ENCODE peak calls at places on chromosomes 16 and 17, in four cellular contexts. W is DND-41, N is tibial nerve, C is IMR-90. M is an unnamed sample.

GRCh38 chr17:9195961-9196668 is 174.8 kb downstream of the NTN1 start:
- DNase-seq in W (no peak), N (no peak), C (no peak), M (no peak)

GRCh38 chr16:87312008-87312407 is 5.2 kb downstream of the C16orf95 start:
- DNase-seq in W (no peak), N (no peak), C (no peak), M (no peak)

GRCh38 chr17:6508519-6509294 is 47.6 kb downstream of the PITPNM3 start:
- DNase-seq in W (no peak), N (no peak), C (no peak), M (no peak)

GRCh38 chr17:17151962-17152361 is 54.2 kb downstream of the PLD6 start:
- DNase-seq in W (no peak), N (peak; percentile 71), C (peak; percentile 96), M (peak; percentile 37)

GRCh38 chr16:81315271-81316175 is 761 bp downstream of the GAN start:
- DNase-seq in W (peak; percentile 32), N (peak; percentile 14), C (peak; percentile 51), M (peak; percentile 45)

GRCh38 chr17:80259642-80260535 is 763 bp upstream of the RNF213 start:
- DNase-seq in W (peak; percentile 73), N (peak; percentile 21), C (peak; percentile 65), M (no peak)

GRCh38 chr17:19248923-19249574 is 11.9 kb downstream of the EPN2 start:
- DNase-seq in W (no peak), N (no peak), C (peak; percentile 94), M (no peak)

GRCh38 chr17:8332688-8333087 is 7.0 kb upstream of the ODF4 start:
- DNase-seq in W (no peak), N (no peak), C (no peak), M (no peak)

GRCh38 chr17:33686171-33686570 is 393.1 kb upstream of the ASIC2 start:
- DNase-seq in W (peak; percentile 35), N (no peak), C (no peak), M (no peak)

GRCh38 chr16:6725634-6726331 is 606.9 kb upstream of the RBFOX1 start:
- DNase-seq in W (no peak), N (peak; percentile 8), C (no peak), M (no peak)

GRCh38 chr17:80010283-80010858 is 25.3 kb downstream of the TBC1D16 start:
- DNase-seq in W (no peak), N (no peak), C (no peak), M (no peak)

GRCh38 chr16:56547120-56547948 is 17.5 kb upstream of the MT4 start:
- DNase-seq in W (no peak), N (no peak), C (peak; percentile 85), M (peak; percentile 74)

GRCh38 chr17:48026503-48027321 is 10.9 kb downstream of the COPZ2 start:
- DNase-seq in W (peak; percentile 78), N (peak; percentile 83), C (peak; percentile 88), M (peak; percentile 87)

GRCh38 chr16:29014561-29015029 is 29.7 kb downstream of the LAT start:
- DNase-seq in W (no peak), N (no peak), C (no peak), M (no peak)

GRCh38 chr17:64969046-64969501 is 49.8 kb upstream of the LRRC37A3 start:
- DNase-seq in W (no peak), N (no peak), C (no peak), M (no peak)

DNA sequence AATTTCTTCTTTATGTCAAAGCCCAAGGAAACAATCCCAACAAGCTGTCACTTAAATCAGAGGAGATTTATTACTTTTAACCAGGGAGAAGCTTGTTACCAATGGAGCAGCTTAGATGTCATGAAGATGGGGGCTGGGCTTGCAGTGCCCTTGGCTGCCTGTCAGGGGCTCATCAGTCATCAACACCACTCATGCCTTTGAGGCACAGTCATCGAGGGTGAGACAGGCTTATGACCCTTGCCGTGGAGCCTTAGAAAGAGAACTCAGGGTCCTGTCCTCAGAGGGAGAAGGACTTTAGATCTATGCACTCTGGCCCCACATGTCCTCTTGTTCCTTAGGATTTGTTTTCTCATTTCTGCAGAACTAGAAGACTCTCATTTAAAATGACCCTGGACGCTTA is 318.3 kb downstream of the CBLN1 start:
- DNase-seq in W (no peak), N (no peak), C (peak; percentile 53), M (no peak)
- H3K27ac ChIP-seq in W (no peak overlapping the region), N (no peak overlapping the region), C (peak overlapping the region; percentile 89), M (peak overlapping the region; percentile 4)

GRCh38 chr17:14300628-14301278 is at the start of gene HS3ST3B1:
- DNase-seq in W (peak; percentile 99), N (peak; percentile 95), C (peak; percentile 100), M (peak; percentile 97)
- TF ChIP-seq CTCF in W (peak; percentile 29), N (no peak), C (no peak), M (no peak)

GRCh38 chr17:57930239-57930638 is 25.0 kb downstream of the CUEDC1 start:
- DNase-seq in W (no peak), N (no peak), C (no peak), M (no peak)

GRCh38 chr17:57928898-57929297 is 26.3 kb downstream of the CUEDC1 start:
- DNase-seq in W (no peak), N (no peak), C (no peak), M (no peak)

GRCh38 chr17:57929392-57929791 is 25.8 kb downstream of the CUEDC1 start:
- DNase-seq in W (no peak), N (no peak), C (no peak), M (no peak)

GRCh38 chr17:57927048-57927723 is 28.0 kb downstream of the CUEDC1 start:
- DNase-seq in W (no peak), N (no peak), C (peak; percentile 82), M (no peak)

DNA sequence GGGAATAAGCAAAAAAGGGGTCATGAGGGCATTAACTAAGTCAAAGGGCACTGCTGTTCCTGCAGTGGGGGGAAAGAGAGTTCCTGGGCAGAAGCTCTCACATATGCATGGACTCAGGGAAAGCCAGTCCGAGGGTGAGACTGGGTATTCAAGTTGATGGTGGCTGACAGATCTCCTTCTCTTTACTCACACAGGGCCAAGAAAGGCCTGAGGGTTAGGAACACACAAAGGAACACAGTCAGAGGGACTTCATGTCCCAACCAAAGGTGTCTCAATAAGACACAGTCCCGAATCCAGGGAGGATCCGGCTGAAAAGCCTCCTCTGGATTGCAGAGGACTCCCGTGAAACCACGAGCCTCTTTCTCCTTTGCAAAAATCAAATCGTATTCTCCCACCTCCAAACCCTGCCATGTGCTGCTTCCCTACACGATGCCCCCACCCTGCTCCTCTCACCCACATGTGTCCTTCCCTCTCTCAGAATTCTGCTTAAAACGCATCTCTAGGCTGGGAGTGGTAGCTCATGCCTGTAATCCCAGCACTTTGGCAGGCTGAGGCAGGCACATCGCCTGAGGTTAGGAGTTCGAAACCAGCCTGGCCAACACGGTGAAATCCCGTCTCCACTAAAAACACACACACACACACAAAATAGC is 23.6 kb downstream of the CUEDC1 start:
- DNase-seq in W (no peak), N (no peak), C (no peak), M (no peak)
- H3K4me1 ChIP-seq in W (no peaks in the 10 kb centered on the region), N (peaks cover 76% of the 10 kb centered on the region), C (peaks cover 34% of the 10 kb centered on the region), M (peaks cover 17% of the 10 kb centered on the region)

GRCh38 chr17:70308619-70309018 is 139.3 kb downstream of the KCNJ2 start:
- DNase-seq in W (no peak), N (no peak), C (no peak), M (no peak)

GRCh38 chr17:70313031-70313430 is 143.7 kb downstream of the KCNJ2 start:
- DNase-seq in W (no peak), N (no peak), C (peak; percentile 43), M (no peak)

GRCh38 chr17:70310251-70310672 is 140.9 kb downstream of the KCNJ2 start:
- DNase-seq in W (no peak), N (no peak), C (no peak), M (no peak)

DNA sequence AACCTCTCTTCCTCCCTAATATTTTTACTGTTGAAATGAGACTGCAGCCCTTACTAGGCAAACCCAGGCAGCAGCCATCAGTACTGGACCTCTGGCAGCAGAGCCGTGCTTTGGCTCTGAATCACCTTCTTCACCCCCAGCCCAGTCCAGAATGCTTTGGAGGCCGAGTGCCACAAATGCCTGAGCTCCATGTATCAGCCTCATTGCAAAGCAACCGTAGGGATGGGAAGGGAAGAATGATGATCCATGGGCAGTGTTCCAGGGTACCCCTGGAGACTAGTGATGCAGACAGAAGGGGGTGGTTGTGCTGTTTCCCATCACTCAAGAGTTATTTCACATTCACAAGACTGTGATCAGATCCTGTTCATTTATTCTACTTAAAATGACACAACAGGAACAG is 138.1 kb downstream of the KCNJ2 start:
- DNase-seq in W (no peak), N (no peak), C (peak; percentile 77), M (no peak)
- H3K27ac ChIP-seq in W (no peak overlapping the region), N (no peak overlapping the region), C (no peak overlapping the region), M (no peak overlapping the region)

GRCh38 chr16:67149276-67150057 is 1.3 kb downstream of the B3GNT9 start:
- DNase-seq in W (no peak), N (no peak), C (no peak), M (no peak)
- TF ChIP-seq CTCF in W (no peak), N (no peak), C (no peak), M (no peak)

GRCh38 chr16:66509576-66509975 is 40.3 kb downstream of the TK2 start:
- DNase-seq in W (no peak), N (no peak), C (no peak), M (no peak)

GRCh38 chr16:66512589-66513404 is 37.1 kb downstream of the TK2 start:
- DNase-seq in W (no peak), N (no peak), C (no peak), M (peak; percentile 26)

GRCh38 chr16:66510298-66510697 is 39.6 kb downstream of the TK2 start:
- DNase-seq in W (no peak), N (no peak), C (no peak), M (no peak)

GRCh38 chr16:66510711-66511614 is 39.0 kb downstream of the TK2 start:
- DNase-seq in W (no peak), N (no peak), C (no peak), M (no peak)

GRCh38 chr16:66511615-66512500 is 38.1 kb downstream of the TK2 start:
- DNase-seq in W (no peak), N (peak; percentile 46), C (peak; percentile 72), M (peak; percentile 91)
- H3K4me1 ChIP-seq in W (peaks cover 16% of the 10 kb centered on the region), N (peaks cover 43% of the 10 kb centered on the region), C (peaks cover 28% of the 10 kb centered on the region), M (peaks cover 49% of the 10 kb centered on the region)

GRCh38 chr17:67518881-67519280 is 141.8 kb downstream of the PITPNC1 start:
- DNase-seq in W (no peak), N (no peak), C (no peak), M (no peak)

GRCh38 chr17:67521773-67522069 is 144.6 kb downstream of the PITPNC1 start:
- DNase-seq in W (no peak), N (no peak), C (no peak), M (no peak)

GRCh38 chr17:67520916-67521772 is 144.1 kb downstream of the PITPNC1 start:
- DNase-seq in W (no peak), N (no peak), C (peak; percentile 24), M (no peak)

GRCh38 chr17:67520282-67520906 is 143.3 kb downstream of the PITPNC1 start:
- DNase-seq in W (no peak), N (peak; percentile 41), C (peak; percentile 48), M (no peak)

GRCh38 chr17:67519801-67520251 is 142.7 kb downstream of the PITPNC1 start:
- DNase-seq in W (no peak), N (no peak), C (no peak), M (no peak)
- H3K27ac ChIP-seq in W (no peak overlapping the region), N (no peak overlapping the region), C (no peak overlapping the region), M (no peak overlapping the region)